ENCODE peak calls at places on chromosomes 1 and 21, in five cellular contexts. O is pancreas, A is tibial artery, U is NB4, P is coronary artery. Z is an unnamed sample.

GRCh38 chr1:215321802-215322201 is 239.3 kb downstream of the KCNK2 start:
- DNase-seq in U (no peak), O (no peak), P (no peak), A (no peak), Z (no peak)

GRCh38 chr21:35002879-35003722 is 46.0 kb downstream of the RUNX1 start:
- DNase-seq in P (no peak), A (no peak), O (no peak), U (peak; percentile 72), Z (no peak)

GRCh38 chr1:5567839-5568238 is 424.4 kb downstream of the NPHP4 start:
- DNase-seq in P (no peak), O (no peak), U (no peak), A (no peak), Z (no peak)

GRCh38 chr1:99559166-99559565 is 86.7 kb upstream of the PALMD start:
- DNase-seq in O (no peak), U (no peak), A (no peak), P (no peak), Z (no peak)

GRCh38 chr21:34612557-34612956 is 2.4 kb downstream of the RCAN1 start:
- DNase-seq in U (no peak), P (no peak), O (no peak), A (no peak), Z (no peak)

GRCh38 chr1:47866631-47867446 is 130.3 kb downstream of the TRABD2B start:
- DNase-seq in U (no peak), A (peak; percentile 45), O (no peak), P (no peak), Z (no peak)

GRCh38 chr1:206802401-206802800 is 30.1 kb upstream of the IL10 start:
- DNase-seq in O (no peak), A (no peak), U (peak; percentile 42), P (no peak), Z (no peak)

GRCh38 chr1:40786171-40786994 is 2.8 kb downstream of the KCNQ4 start:
- DNase-seq in O (no peak), P (no peak), U (no peak), A (no peak), Z (no peak)

GRCh38 chr1:54284781-54285563 is 85.0 kb downstream of the MRPL37 start:
- DNase-seq in U (no peak), P (no peak), O (no peak), A (no peak), Z (no peak)

GRCh38 chr1:220119043-220119512 is 25.1 kb downstream of the IARS2 start:
- DNase-seq in P (no peak), O (no peak), U (no peak), A (no peak), Z (no peak)

GRCh38 chr1:220124542-220124941 is 30.6 kb downstream of the IARS2 start:
- DNase-seq in P (no peak), U (peak; percentile 18), A (no peak), O (no peak), Z (no peak)

GRCh38 chr1:220121791-220122530 is 28.0 kb downstream of the IARS2 start:
- DNase-seq in P (no peak), O (peak; percentile 21), U (peak; percentile 36), A (no peak), Z (no peak)

GRCh38 chr1:220127076-220127475 is 33.1 kb downstream of the IARS2 start:
- DNase-seq in P (no peak), U (no peak), O (no peak), A (no peak), Z (no peak)

DNA sequence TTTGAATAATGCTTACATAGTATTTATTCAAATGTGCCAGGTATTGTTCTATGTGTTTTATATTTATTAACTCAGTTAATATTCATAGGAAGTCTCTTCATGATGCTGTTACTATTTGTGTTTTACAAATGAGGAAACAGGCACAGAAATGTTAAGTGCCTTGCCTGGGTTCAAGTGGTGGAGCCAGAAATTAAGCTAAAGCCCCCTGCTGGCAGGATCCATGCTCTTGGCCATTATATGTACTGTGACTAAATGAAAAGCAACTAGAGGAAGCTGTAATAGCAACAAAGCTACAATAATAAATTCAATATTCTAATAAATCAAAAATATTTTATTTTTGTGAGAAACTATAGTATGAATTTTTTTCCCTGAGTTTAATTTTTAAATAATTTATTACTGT is 30.0 kb downstream of the IARS2 start:
- DNase-seq in A (no peak), U (peak; percentile 54), O (no peak), P (no peak), Z (no peak)
- TF ChIP-seq CTCF in A (peak; percentile 5), U (peak; percentile 25), O (no peak), P (no peak), Z (no peak)

DNA sequence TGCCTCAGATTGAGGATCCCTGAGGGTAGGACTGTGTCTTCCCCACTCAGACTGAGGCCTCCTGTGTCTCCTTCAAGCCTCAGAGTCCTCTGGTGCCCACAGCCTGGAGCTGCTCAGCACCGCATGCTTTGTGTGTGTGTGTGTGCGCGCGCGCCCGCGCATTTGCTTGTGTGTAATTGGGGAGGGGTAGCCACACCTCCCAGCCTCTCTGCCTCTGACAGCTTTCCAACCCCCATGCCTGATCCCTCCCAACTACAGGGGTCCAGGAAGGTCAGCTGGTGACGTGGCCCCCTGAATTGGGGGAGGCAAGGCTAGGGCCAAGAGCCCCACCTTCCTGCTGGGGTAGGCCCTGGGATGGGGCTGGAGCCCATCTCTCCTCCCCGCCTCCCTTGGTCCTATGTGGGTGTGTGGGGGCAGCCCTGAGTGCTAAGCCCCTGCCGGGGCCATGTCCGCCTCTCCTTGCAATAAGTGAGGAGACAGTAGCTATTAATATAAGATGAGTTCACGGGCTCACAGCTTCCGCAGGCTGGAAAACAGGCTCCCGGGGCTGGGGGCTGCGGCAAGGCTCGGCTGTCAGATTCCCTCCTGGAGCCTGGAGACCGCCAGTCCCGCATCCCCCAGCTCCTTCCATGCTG is 6.9 kb downstream of the GPR3 start:
- DNase-seq in O (no peak), A (no peak), P (no peak), U (no peak), Z (no peak)
- TF ChIP-seq CTCF in O (no peak), A (no peak), P (no peak), U (no peak), Z (no peak)

GRCh38 chr1:1574721-1575537 is at the start of gene SSU72:
- DNase-seq in U (peak; percentile 94), A (peak; percentile 93), P (peak; percentile 93), O (peak; percentile 87), Z (peak; percentile 96)

GRCh38 chr1:1569341-1569740 is 5.3 kb downstream of the SSU72 start:
- DNase-seq in O (no peak), U (no peak), P (no peak), A (no peak), Z (no peak)

GRCh38 chr1:1578371-1578940 is 3.8 kb upstream of the SSU72 start:
- DNase-seq in P (no peak), O (no peak), U (no peak), A (no peak), Z (no peak)

GRCh38 chr1:1577367-1578011 is 2.8 kb upstream of the SSU72 start:
- DNase-seq in O (no peak), A (no peak), U (no peak), P (no peak), Z (no peak)

DNA sequence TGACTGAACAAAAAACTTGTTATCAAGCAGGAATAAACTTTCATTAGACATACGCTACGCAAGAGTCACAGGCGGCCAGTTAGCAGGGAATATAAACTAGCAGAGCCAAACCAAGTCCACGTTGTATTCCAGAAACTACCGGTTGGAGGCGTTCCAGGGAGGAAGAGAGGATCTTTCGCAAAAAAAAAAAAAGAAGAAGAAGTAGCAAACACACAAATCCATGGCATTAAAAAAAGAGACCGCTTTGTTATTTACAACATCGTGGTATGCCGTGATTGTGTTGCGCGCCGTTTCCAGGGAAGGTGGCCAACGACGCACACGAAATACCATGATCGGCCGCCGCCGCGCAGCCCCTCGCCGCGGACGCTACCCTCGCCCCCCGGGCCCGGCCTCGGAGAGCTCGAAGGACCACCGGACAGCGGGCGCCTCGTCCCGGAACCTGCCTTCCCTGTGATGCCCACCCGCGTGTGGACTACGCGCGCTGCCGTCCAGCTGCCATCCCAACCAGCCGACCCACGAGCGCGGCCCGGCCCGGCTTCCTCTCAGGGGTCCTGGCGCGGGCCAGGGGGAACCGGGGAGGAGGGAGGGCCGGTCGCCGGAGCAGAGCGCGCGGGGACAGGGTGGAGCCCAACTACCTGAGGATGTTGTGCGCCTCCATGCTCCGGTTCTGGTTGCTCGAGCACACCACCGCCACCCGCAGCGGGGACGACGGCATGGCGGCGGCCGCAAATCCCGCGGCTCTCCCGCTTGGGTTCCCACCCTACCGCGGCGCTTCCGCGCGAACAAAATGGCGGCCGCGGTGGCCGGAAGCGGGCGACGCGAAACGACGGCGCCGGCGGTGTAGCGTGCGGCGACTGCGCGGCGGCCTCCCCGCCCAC is 581 bp downstream of the SSU72 start:
- DNase-seq in A (peak; percentile 78), P (no peak), U (peak; percentile 78), O (peak; percentile 48), Z (peak; percentile 86)
- TF ChIP-seq CTCF in A (no peak), P (no peak), U (peak; percentile 42), O (no peak), Z (peak; percentile 14)

DNA sequence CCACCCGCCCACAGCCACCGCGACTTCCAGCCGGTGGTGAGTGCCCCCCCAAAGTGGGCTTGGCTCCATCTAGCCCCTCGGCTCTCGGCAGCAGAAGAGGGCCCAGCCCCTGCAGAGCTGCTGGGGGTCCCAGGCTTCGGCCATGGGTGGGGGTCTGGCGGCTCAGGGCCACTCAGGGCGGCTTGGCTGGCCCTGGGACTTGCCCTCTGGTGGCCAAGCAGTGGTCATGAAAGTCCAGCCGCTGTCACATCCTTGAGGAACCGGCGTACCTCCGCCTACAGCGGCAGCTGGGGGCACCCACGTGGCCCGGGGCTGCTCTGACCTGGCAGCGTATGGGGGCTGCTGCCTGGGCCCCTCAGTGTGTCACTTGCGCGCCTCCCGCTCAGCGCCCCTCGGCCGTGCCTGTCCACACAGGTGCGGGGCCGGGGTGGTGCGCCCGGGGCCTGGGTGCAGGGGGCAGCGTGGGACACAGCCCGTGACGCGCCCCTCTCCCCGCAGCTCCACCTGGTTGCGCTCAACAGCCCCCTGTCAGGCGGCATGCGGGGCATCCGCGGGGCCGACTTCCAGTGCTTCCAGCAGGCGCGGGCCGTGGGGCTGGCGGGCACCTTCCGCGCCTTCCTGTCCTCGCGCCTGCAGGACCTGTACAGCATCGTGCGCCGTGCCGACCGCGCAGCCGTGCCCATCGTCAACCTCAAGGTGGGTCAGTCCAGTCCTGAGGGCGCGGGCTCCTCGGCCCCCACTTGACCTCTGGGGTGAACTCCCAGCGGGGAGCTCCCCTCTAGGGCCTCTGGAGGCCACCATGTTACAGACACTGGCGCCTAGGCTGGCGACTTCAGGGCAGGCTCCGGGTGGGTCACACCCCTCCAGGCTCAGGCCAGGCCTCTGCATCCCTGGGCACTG is 32.4 kb downstream of the SLC19A1 start:
- DNase-seq in P (no peak), U (peak; percentile 37), O (no peak), A (peak; percentile 67), Z (peak; percentile 62)
- TF ChIP-seq CTCF in P (no peak), U (peak; percentile 8), O (no peak), A (no peak), Z (no peak)

GRCh38 chr21:14096172-14096571 is 114.6 kb downstream of the LIPI start:
- DNase-seq in A (no peak), U (no peak), P (no peak), O (no peak), Z (no peak)

GRCh38 chr21:14095021-14095420 is 115.7 kb downstream of the LIPI start:
- DNase-seq in P (no peak), O (no peak), A (no peak), U (no peak), Z (no peak)

GRCh38 chr21:14092834-14093560 is 117.8 kb downstream of the LIPI start:
- DNase-seq in O (no peak), A (no peak), U (no peak), P (no peak), Z (no peak)

GRCh38 chr21:14097881-14098499 is 112.8 kb downstream of the LIPI start:
- DNase-seq in U (no peak), P (no peak), A (no peak), O (no peak), Z (no peak)

GRCh38 chr21:14096577-14096976 is 114.2 kb downstream of the LIPI start:
- DNase-seq in O (no peak), U (no peak), A (no peak), P (no peak), Z (no peak)
- TF ChIP-seq CTCF in O (no peak), U (no peak), A (no peak), P (no peak), Z (no peak)

Z was measured in upper lobe of right lung.